ENCODE peak calls at places on chromosomes 11 and 22, in five cellular contexts. P, M, C, R and W are unnamed samples.

GRCh38 chr22:20052309-20053250 is 27.5 kb upstream of the DGCR8 start:
- DNase-seq in M (no peak), R (no peak), C (no peak), P (no peak), W (no peak)

GRCh38 chr11:12287009-12287373 is 90.4 kb upstream of the PARVA start:
- DNase-seq in C (no peak), P (no peak), R (peak), M (no peak), W (no peak)

GRCh38 chr22:41964106-41964494 is 5.1 kb upstream of the SEPTIN3 start:
- DNase-seq in C (no peak), M (no peak), R (no peak), P (no peak), W (no peak)

GRCh38 chr11:16807306-16807705 is 68.9 kb downstream of the C11orf58 start:
- DNase-seq in M (no peak), C (no peak), P (no peak), R (no peak), W (no peak)

GRCh38 chr22:38403806-38404205 is 51.2 kb downstream of the KCNJ4 start:
- DNase-seq in M (no peak), R (no peak), P (no peak), C (no peak), W (no peak)

GRCh38 chr11:5123802-5124521 is 14.2 kb downstream of the OR52A5 start:
- DNase-seq in R (peak), P (no peak), M (no peak), C (peak), W (peak)

GRCh38 chr22:26479792-26480610 is 3.6 kb downstream of the HPS4 start:
- DNase-seq in C (no peak), R (no peak), P (no peak), M (no peak), W (peak)

GRCh38 chr11:16809901-16810668 is 71.6 kb downstream of the C11orf58 start:
- DNase-seq in M (no peak), C (no peak), R (no peak), P (no peak), W (no peak)

GRCh38 chr11:83278351-83278750 is 7.8 kb downstream of the CCDC90B start:
- DNase-seq in M (no peak), P (no peak), C (no peak), R (no peak), W (no peak)

GRCh38 chr22:44335903-44336803 is 23.4 kb upstream of the SHISAL1 start:
- DNase-seq in M (no peak), C (peak), P (no peak), R (no peak), W (no peak)

GRCh38 chr11:7665473-7666291 is 7.6 kb downstream of the CYB5R2 start:
- DNase-seq in M (peak), C (peak), R (peak), P (peak), W (peak)

GRCh38 chr11:2136209-2136951 is 2.8 kb downstream of the IGF2 start:
- DNase-seq in R (no peak), P (no peak), M (no peak), C (no peak), W (no peak)

GRCh38 chr11:70641366-70641765 is 243.0 kb downstream of the CTTN start:
- DNase-seq in P (no peak), C (no peak), M (no peak), R (peak), W (no peak)

GRCh38 chr22:36364255-36365019 is 23.3 kb downstream of the MYH9 start:
- DNase-seq in R (no peak), P (no peak), C (no peak), M (no peak), W (no peak)

GRCh38 chr22:26777402-26777801 is 120.0 kb downstream of the MIAT start:
- DNase-seq in C (no peak), M (no peak), R (no peak), P (no peak), W (no peak)

GRCh38 chr11:14124345-14124744 is 161.8 kb downstream of the SPON1 start:
- DNase-seq in M (no peak), C (no peak), R (no peak), P (no peak), W (no peak)

GRCh38 chr11:123719452-123719851 is 22.0 kb downstream of the ZNF202 start:
- DNase-seq in P (no peak), R (no peak), C (no peak), M (no peak), W (no peak)

GRCh38 chr11:6640985-6641701 is 14.5 kb downstream of the DCHS1 start:
- DNase-seq in C (no peak), P (no peak), R (no peak), M (no peak), W (no peak)

GRCh38 chr11:113023228-113023627 is 62.0 kb downstream of the NCAM1 start:
- DNase-seq in C (no peak), P (no peak), M (no peak), R (no peak), W (no peak)

GRCh38 chr11:99406345-99406744 is 385.6 kb downstream of the CNTN5 start:
- DNase-seq in M (no peak), P (no peak), C (no peak), R (no peak), W (no peak)

GRCh38 chr22:36562261-36562835 is 33.4 kb upstream of the EIF3D start:
- DNase-seq in R (no peak), P (no peak), C (no peak), M (no peak), W (no peak)

GRCh38 chr11:86230196-86230813 is 14.2 kb upstream of the EED start:
- DNase-seq in R (no peak), M (no peak), P (no peak), C (no peak), W (no peak)

GRCh38 chr11:128757235-128757711 is 63.4 kb downstream of the FLI1 start:
- DNase-seq in C (peak), M (peak), R (no peak), P (peak), W (no peak)

GRCh38 chr22:38031491-38031890 is 25.7 kb upstream of the PICK1 start:
- DNase-seq in C (no peak), P (no peak), M (no peak), R (no peak), W (no peak)

GRCh38 chr22:42842658-42843370 is 14.3 kb downstream of the ARFGAP3 start:
- DNase-seq in R (no peak), P (no peak), M (no peak), C (no peak), W (no peak)

GRCh38 chr11:30990625-30991348 is 378.8 kb downstream of the DCDC1 start:
- DNase-seq in P (no peak), R (no peak), M (no peak), C (no peak), W (no peak)